ENCODE peak calls at places on chromosomes 11 and 22, in five cellular contexts. R is sigmoid colon, Z is tibial nerve, D is stomach, P is A549. E is an unnamed sample.

GRCh38 chr11:2173150-2173693 is 1.6 kb upstream of the TH start:
- DNase-seq in D (no peak), Z (no peak), R (no peak), P (no peak), E (no peak)

GRCh38 chr11:47523491-47524199 is 29.3 kb downstream of the CELF1 start:
- DNase-seq in P (peak), Z (peak), D (no peak), R (no peak), E (no peak)

GRCh38 chr22:50008151-50009040 is 4.2 kb downstream of the IL17REL start:
- DNase-seq in R (no peak), P (no peak), Z (no peak), D (no peak), E (peak)

GRCh38 chr11:28632338-28632737 is 524.1 kb downstream of the METTL15 start:
- DNase-seq in P (peak), D (no peak), R (no peak), Z (no peak), E (no peak)

GRCh38 chr22:17084554-17085276 is at the start of gene IL17RA:
- DNase-seq in P (peak), R (peak), Z (peak), D (peak), E (peak)

GRCh38 chr11:32418836-32419235 is 16.5 kb downstream of the WT1 start:
- DNase-seq in P (no peak), Z (no peak), D (no peak), R (no peak), E (no peak)

GRCh38 chr11:3849297-3849874 is 6.1 kb upstream of the STIM1 start:
- DNase-seq in R (no peak), P (peak), D (no peak), Z (no peak), E (no peak)

GRCh38 chr11:9459573-9460321 is 1.1 kb upstream of the ZNF143 start:
- DNase-seq in D (no peak), P (peak), R (no peak), Z (no peak), E (no peak)

GRCh38 chr11:70804174-70804855 is 406.0 kb downstream of the CTTN start:
- DNase-seq in P (no peak), Z (no peak), D (no peak), R (no peak), E (no peak)

GRCh38 chr11:94706211-94706610 is 61.9 kb upstream of the AMOTL1 start:
- DNase-seq in P (no peak), Z (no peak), R (no peak), D (no peak), E (no peak)

GRCh38 chr11:46391186-46391577 is 394 bp downstream of the CHRM4 start:
- DNase-seq in D (no peak), P (no peak), R (no peak), Z (no peak), E (no peak)

GRCh38 chr22:19523240-19524169 is 705 bp downstream of the CLDN5 start:
- DNase-seq in R (no peak), Z (no peak), D (no peak), P (no peak), E (no peak)

GRCh38 chr11:124841765-124842700 is 23.2 kb upstream of the ROBO3 start:
- DNase-seq in R (no peak), P (no peak), D (no peak), Z (no peak), E (no peak)

GRCh38 chr22:40855104-40855959 is 1.1 kb downstream of the ST13 start:
- DNase-seq in R (no peak), Z (no peak), D (no peak), P (no peak), E (no peak)

GRCh38 chr11:115672999-115673411 is 168.8 kb upstream of the CADM1 start:
- DNase-seq in D (no peak), R (peak), P (no peak), Z (no peak), E (no peak)

GRCh38 chr11:95897731-95898130 is 26.2 kb downstream of the MTMR2 start:
- DNase-seq in Z (no peak), R (no peak), P (no peak), D (no peak), E (no peak)

GRCh38 chr11:61004841-61005240 is 33.4 kb downstream of the CD6 start:
- DNase-seq in Z (no peak), P (no peak), D (no peak), R (no peak), E (no peak)

GRCh38 chr11:124113890-124114289 is 1.4 kb upstream of the VWA5A start:
- DNase-seq in P (no peak), R (no peak), Z (no peak), D (no peak), E (no peak)

GRCh38 chr11:117315285-117316196 is 515 bp downstream of the BACE1 start:
- DNase-seq in P (no peak), R (peak), Z (no peak), D (no peak), E (no peak)

GRCh38 chr11:117177534-117178209 is 871 bp upstream of the SIDT2 start:
- DNase-seq in D (peak), P (no peak), R (peak), Z (no peak), E (no peak)

GRCh38 chr11:110349109-110349996 is 52.9 kb upstream of the RDX start:
- DNase-seq in R (no peak), P (no peak), Z (no peak), D (no peak), E (no peak)
- TF ChIP-seq EP300 in R (no peak), P (no peak), Z (no peak), D (no peak), E (no peak)

DNA sequence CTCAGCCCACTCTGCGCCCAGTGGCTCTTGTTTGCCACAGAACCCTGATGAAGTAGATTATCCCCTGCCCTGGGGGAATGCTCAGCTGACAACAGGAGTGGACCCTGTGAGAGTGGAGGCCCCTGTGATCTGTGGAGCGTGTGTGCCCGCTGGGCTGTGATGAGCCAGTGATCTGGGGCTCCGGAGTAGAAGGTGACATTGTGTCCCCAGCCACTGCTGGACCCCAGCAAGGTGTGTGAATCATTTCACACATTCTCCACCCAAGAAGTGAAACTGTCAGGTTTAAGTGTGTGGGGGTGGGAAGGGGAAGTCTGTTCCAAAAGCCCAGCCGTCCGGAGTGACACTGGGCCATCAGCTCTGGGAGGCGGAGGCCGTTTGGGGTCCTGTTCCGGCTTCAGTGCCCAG is 33.1 kb upstream of the GRAMD4 start:
- DNase-seq in Z (no peak), P (no peak), D (no peak), R (no peak), E (no peak)
- H3K4me3 ChIP-seq in Z (no peak), P (no peak), D (no peak), R (no peak), E (no peak)

GRCh38 chr11:122074022-122074421 is 42.0 kb downstream of the BLID start:
- DNase-seq in D (no peak), P (no peak), Z (no peak), R (no peak), E (no peak)

GRCh38 chr11:122071680-122072321 is 44.2 kb downstream of the BLID start:
- DNase-seq in D (no peak), Z (no peak), R (no peak), P (no peak), E (no peak)

GRCh38 chr11:122068096-122068495 is 47.9 kb downstream of the BLID start:
- DNase-seq in R (no peak), D (no peak), Z (no peak), P (no peak), E (no peak)

GRCh38 chr11:122075016-122075415 is 41.0 kb downstream of the BLID start:
- DNase-seq in R (no peak), D (no peak), Z (no peak), P (no peak), E (no peak)

DNA sequence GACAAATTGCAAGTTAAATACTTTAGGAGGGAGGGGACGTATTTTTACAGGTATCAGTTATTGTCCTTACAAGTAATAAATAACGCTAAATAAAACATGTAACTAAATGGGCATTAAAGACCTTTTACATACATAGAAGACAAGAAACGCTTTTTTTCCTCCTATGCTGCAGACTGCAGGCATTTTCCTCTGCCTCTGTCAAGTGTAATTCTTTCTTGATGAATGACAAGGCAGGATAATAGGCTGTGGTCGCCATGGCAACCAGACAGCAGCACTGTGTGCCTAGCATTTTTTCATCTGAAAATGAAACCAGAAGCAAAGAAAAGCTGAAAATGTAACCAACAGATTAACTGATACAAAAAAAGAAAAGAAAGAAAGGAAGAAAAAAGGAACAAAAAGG is 46.1 kb downstream of the BLID start:
- DNase-seq in R (peak), Z (peak), D (peak), P (no peak), E (peak)
- TF ChIP-seq EP300 in R (no peak), Z (peak), D (no peak), P (no peak), E (no peak)

GRCh38 chr22:37162221-37163095 is 12.7 kb upstream of the IL2RB start:
- DNase-seq in Z (no peak), D (no peak), P (no peak), R (no peak), E (no peak)
- H3K4me3 ChIP-seq in Z (no peak), D (no peak), P (no peak), R (no peak), E (no peak)

GRCh38 chr22:39308614-39309363 is 10.6 kb downstream of the RPL3 start:
- DNase-seq in D (peak), R (peak), P (peak), Z (peak), E (peak)

GRCh38 chr22:39309881-39310714 is 9.3 kb downstream of the RPL3 start:
- DNase-seq in P (no peak), Z (no peak), R (no peak), D (no peak), E (no peak)

GRCh38 chr22:39306456-39307361 is 12.7 kb downstream of the RPL3 start:
- DNase-seq in R (no peak), D (peak), P (no peak), Z (no peak), E (peak)

GRCh38 chr22:39311592-39312400 is 7.6 kb downstream of the RPL3 start:
- DNase-seq in Z (no peak), R (no peak), D (no peak), P (no peak), E (no peak)

DNA sequence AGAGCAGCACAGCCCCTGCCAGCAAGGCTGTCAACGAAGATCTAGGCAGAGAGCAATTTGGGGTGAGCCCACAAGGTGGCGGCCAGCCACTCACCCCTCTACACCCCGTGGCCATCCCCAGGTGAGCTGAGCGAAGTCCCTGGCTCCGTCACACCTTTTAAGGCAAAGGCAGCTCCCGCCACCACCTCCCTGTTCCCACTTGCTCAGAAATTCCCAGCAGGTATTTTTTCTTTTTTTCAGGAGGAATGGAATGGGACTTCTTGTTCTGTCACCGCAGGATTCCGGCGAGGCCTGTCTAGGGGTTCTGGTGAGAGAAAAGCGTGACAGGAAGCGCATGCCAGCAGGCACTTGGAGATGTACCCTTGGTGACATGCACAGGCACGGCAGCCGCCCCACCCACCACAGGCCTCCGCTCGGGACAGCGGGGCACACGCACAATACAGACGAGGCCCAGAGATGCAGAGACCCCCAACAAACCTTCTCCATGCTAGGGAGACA is 10.0 kb downstream of the RPL3 start:
- DNase-seq in D (no peak), P (no peak), Z (no peak), R (no peak), E (peak)
- TF ChIP-seq EP300 in D (no peak), P (no peak), Z (no peak), R (no peak), E (no peak)

GRCh38 chr11:441418-442274 is at the start of gene ANO9:
- DNase-seq in Z (no peak), D (peak), P (no peak), R (no peak), E (no peak)
- H3K4me3 ChIP-seq in Z (no peak), D (peak), P (no peak), R (no peak), E (peak)

DNA sequence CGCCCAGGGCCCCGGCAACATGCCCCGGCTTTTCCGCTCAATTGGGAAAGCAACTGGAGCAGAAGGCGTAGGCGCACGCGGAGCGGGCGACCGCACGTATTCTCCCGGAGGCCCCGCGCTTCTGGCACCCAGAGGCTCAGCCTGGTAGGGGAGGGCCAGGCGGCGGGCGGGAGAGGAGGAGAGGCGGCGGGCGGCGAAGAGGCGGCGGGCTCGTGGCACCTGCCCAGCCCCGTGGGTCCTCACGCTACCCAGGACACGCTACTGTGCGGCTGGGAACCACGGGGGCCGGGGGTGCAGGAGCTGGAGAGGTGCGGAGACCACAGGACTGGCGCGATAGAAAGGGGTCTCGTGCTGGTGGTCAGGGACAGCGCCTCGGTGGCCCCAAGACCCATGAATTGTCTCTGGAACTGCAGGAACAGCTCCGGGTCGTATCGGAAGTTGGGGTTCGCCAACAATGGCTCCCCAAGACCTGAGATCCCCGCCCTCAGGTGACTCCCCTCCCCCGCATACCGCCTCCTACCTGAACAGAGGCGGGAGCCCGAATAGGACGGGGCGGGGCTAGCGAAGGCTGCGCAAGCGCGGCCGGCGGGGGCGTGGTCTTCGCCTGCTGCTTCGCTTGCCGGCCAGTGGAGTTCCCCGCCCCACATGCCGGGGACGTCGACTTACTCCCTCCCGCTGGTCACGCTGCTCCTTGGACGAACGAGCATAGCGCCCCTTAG is at the start of gene SLC37A4:
- DNase-seq in R (peak), P (peak), Z (peak), D (peak), E (peak)
- TF ChIP-seq EP300 in R (no peak), P (no peak), Z (peak), D (no peak), E (no peak)

GRCh38 chr22:27296091-27296675 is 505.4 kb downstream of the MN1 start:
- DNase-seq in P (no peak), R (no peak), Z (no peak), D (no peak), E (no peak)

GRCh38 chr22:27300661-27301285 is 500.8 kb downstream of the MN1 start:
- DNase-seq in Z (no peak), D (no peak), P (no peak), R (no peak), E (no peak)

GRCh38 chr22:27297125-27297524 is 504.4 kb downstream of the MN1 start:
- DNase-seq in R (no peak), P (no peak), D (no peak), Z (no peak), E (no peak)

GRCh38 chr22:27299181-27300085 is 502.1 kb downstream of the MN1 start:
- DNase-seq in P (no peak), Z (no peak), R (no peak), D (no peak), E (no peak)

DNA sequence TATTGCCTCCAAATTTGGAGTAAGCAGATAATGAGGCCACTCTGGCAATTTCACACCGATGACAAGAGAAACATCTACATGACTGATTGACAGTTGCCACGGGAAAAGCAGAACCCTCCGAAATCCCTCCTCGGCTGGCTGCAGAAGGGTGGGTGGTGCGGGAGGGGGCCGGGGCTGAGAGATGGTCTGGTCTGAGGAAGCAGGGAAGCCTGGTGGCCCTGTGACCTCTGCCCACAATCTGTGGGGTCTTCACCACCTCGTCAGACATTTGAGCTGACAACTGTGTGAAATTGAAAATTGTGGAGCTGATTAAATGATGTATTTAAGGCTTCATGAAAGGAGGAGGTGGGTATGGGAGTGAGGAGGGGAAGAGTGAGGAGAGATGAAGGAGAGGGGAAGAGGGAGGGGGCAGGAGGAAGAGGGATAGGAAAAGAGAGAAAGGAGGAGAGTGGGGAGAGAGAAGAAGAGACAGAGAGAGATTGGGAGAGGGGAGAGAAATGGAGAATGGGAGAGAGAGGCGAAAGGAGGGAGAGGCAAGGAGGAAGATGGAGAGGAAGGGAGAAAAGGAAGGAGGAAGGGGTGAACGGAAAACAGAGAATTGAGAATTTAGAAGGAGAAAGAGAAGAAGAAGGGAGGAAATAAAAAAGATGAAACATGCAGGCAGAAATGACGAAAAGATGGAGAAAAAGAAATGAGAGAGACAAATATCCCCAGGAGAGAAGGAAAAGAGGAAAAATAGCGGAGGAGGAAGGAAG is 503.0 kb downstream of the MN1 start:
- DNase-seq in D (no peak), R (no peak), Z (no peak), P (no peak), E (no peak)
- H3K4me3 ChIP-seq in D (no peak), R (no peak), Z (no peak), P (no peak), E (no peak)